ENCODE peak calls at places on chromosomes 5 and 9, in seven cellular contexts. O is GM23248, V is neural progenitor cell, F is GM23338, L is PC-3, Y is HCT116, J is hepatocyte. Z is an unnamed sample.
A peak's percentile ranks its signal among the peaks of the same experiment; 100 is the strongest.

GRCh38 chr9:107819772-107820171 is 330.2 kb upstream of the KLF4 start:
- DNase-seq in Y (no peak), V (peak; percentile 30), L (no peak), O (no peak), F (no peak), J (peak; percentile 40), Z (no peak)

GRCh38 chr5:142924135-142924883 is 154.1 kb downstream of the ARHGAP26 start:
- DNase-seq in F (no peak), V (no peak), O (peak; percentile 44), Y (no peak), J (no peak), L (peak; percentile 15), Z (no peak)

GRCh38 chr5:55502759-55503158 is 32.0 kb downstream of the PLPP1 start:
- DNase-seq in F (no peak), J (no peak), O (no peak), Y (no peak), L (no peak), V (no peak), Z (no peak)

GRCh38 chr9:107491081-107492053 is 1.8 kb upstream of the KLF4 start:
- DNase-seq in L (no peak), F (peak; percentile 53), J (peak; percentile 46), O (peak; percentile 53), Y (no peak), V (peak; percentile 44), Z (no peak)

GRCh38 chr5:72366324-72366976 is 46.3 kb downstream of the PTCD2 start:
- DNase-seq in J (peak; percentile 86), V (peak; percentile 75), L (peak; percentile 78), O (peak; percentile 89), F (peak; percentile 80), Y (peak; percentile 39), Z (peak; percentile 58)

GRCh38 chr5:149667084-149667826 is 62.9 kb upstream of the PPARGC1B start:
- DNase-seq in Y (peak; percentile 57), J (peak; percentile 24), F (peak; percentile 75), L (peak; percentile 79), O (peak; percentile 27), V (peak; percentile 55), Z (peak; percentile 47)

GRCh38 chr5:180499684-180500083 is 5.5 kb downstream of the CNOT6 start:
- DNase-seq in O (no peak), F (no peak), J (peak; percentile 17), L (no peak), Y (no peak), V (no peak), Z (no peak)

GRCh38 chr5:38645508-38645907 is 89.1 kb upstream of the LIFR start:
- DNase-seq in L (no peak), F (no peak), J (no peak), O (no peak), V (no peak), Y (no peak), Z (no peak)

GRCh38 chr9:119968837-119969707 is 599.8 kb upstream of the BRINP1 start:
- DNase-seq in O (peak; percentile 94), V (peak; percentile 88), Y (peak; percentile 16), F (peak; percentile 90), L (peak; percentile 43), J (peak; percentile 87), Z (peak; percentile 60)

GRCh38 chr9:121992571-121993212 is 100.4 kb downstream of the TTLL11 start:
- DNase-seq in F (peak; percentile 96), O (peak; percentile 86), J (peak; percentile 90), L (peak; percentile 78), V (peak; percentile 91), Y (peak; percentile 69), Z (peak; percentile 77)

GRCh38 chr9:18422296-18423036 is 51.5 kb upstream of the ADAMTSL1 start:
- DNase-seq in J (no peak), V (no peak), Y (no peak), F (no peak), L (no peak), O (no peak), Z (no peak)

GRCh38 chr9:74573792-74574191 is 76.7 kb downstream of the RORB start:
- DNase-seq in V (no peak), F (no peak), L (no peak), Y (no peak), O (no peak), J (no peak), Z (peak; percentile 28)

GRCh38 chr9:76583256-76583655 is 124.3 kb downstream of the GCNT1 start:
- DNase-seq in J (no peak), O (no peak), F (no peak), L (no peak), V (no peak), Y (no peak), Z (no peak)

GRCh38 chr5:125583291-125583690 is 836.9 kb upstream of the ZNF608 start:
- DNase-seq in F (no peak), O (no peak), J (no peak), V (no peak), L (no peak), Y (no peak), Z (no peak)

GRCh38 chr9:111866976-111867375 is 29.6 kb upstream of the UGCG start:
- DNase-seq in F (no peak), J (no peak), Y (no peak), O (peak; percentile 71), L (peak; percentile 84), V (no peak), Z (no peak)

GRCh38 chr5:142931896-142932686 is 161.9 kb downstream of the ARHGAP26 start:
- DNase-seq in L (no peak), J (no peak), Y (no peak), V (no peak), F (peak; percentile 63), O (no peak), Z (no peak)

GRCh38 chr5:54360089-54360488 is 49.7 kb upstream of the ARL15 start:
- DNase-seq in O (peak; percentile 84), V (peak; percentile 3), L (peak; percentile 67), F (peak; percentile 17), J (peak; percentile 35), Y (no peak), Z (no peak)

GRCh38 chr9:122214507-122214906 is 14.2 kb downstream of the LHX6 start:
- DNase-seq in O (no peak), V (no peak), J (no peak), L (no peak), Y (no peak), F (no peak), Z (no peak)

GRCh38 chr5:9954869-9955268 is 294.8 kb downstream of the ATPSCKMT start:
- DNase-seq in O (peak; percentile 3), L (no peak), J (no peak), Y (no peak), V (no peak), F (no peak), Z (no peak)

GRCh38 chr5:169871816-169872215 is 108.5 kb downstream of the INSYN2B start:
- DNase-seq in V (no peak), J (no peak), L (no peak), Y (no peak), O (no peak), F (no peak), Z (no peak)

GRCh38 chr5:61744690-61745619 is 412.9 kb downstream of the ZSWIM6 start:
- DNase-seq in L (peak; percentile 4), J (no peak), V (no peak), F (no peak), O (no peak), Y (peak; percentile 2), Z (no peak)

GRCh38 chr9:90141723-90142122 is 500.9 kb downstream of the DIRAS2 start:
- DNase-seq in Y (no peak), F (peak; percentile 74), O (peak; percentile 50), V (peak; percentile 38), J (peak; percentile 40), L (peak; percentile 31), Z (peak; percentile 60)

GRCh38 chr5:135329101-135329912 is 69.7 kb downstream of the MACROH2A1 start:
- DNase-seq in L (no peak), J (no peak), V (no peak), F (no peak), Y (no peak), O (no peak), Z (no peak)

GRCh38 chr5:151699071-151699901 is 12.6 kb upstream of the SPARC start:
- DNase-seq in Y (no peak), J (peak; percentile 91), O (peak; percentile 98), L (peak; percentile 85), F (no peak), V (no peak), Z (no peak)

GRCh38 chr5:27494845-27495244 is 456.5 kb upstream of the CDH9 start:
- DNase-seq in O (no peak), Y (no peak), F (no peak), V (no peak), J (no peak), L (peak; percentile 83), Z (no peak)

GRCh38 chr5:174675916-174676315 is 48.5 kb upstream of the MSX2 start:
- DNase-seq in J (no peak), V (no peak), O (no peak), F (no peak), Y (no peak), L (no peak), Z (no peak)

GRCh38 chr9:85978496-85978895 is 37.5 kb downstream of the NAA35 start:
- DNase-seq in J (no peak), L (no peak), Y (no peak), F (no peak), V (peak; percentile 4), O (no peak), Z (no peak)

GRCh38 chr5:43658499-43658898 is 55.5 kb downstream of the NNT start:
- DNase-seq in L (peak; percentile 41), V (no peak), J (no peak), O (peak; percentile 81), Y (no peak), F (no peak), Z (no peak)

DNA sequence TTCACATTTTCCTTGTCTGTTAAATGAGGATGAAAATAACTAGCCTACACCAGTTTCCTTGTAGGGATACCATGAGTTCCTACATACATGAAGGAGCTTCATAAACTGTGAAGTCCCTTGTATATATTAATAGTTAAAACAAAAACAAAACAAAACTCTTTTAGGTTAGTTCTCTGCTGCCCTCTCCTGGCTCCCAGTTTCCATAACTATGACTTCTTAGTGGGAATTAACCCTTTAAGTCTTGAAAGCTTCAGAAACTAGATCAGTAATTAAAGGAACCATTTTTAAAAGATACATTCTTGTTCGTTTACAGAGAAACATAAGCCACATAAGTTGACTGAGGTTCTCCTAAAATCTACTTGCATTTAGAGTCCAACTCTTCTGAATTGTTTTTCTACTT is 500.0 kb upstream of the C9orf72 start:
- DNase-seq in J (peak; percentile 78), O (peak; percentile 72), Y (peak; percentile 15), L (peak; percentile 62), V (peak; percentile 75), F (peak; percentile 84), Z (peak; percentile 79)
- TF ChIP-seq EZH2phosphoT487 in J (no peak), O (no peak), Y (no peak), L (no peak), V (no peak), F (no peak), Z (no peak)

GRCh38 chr5:73446631-73447233 is 1.8 kb downstream of the FOXD1 start:
- DNase-seq in L (peak; percentile 16), Y (no peak), V (peak; percentile 58), J (no peak), F (peak; percentile 52), O (peak; percentile 48), Z (peak; percentile 8)
- TF ChIP-seq EZH2 in L (no peak), Y (no peak), V (peak; percentile 92), J (peak; percentile 94), F (peak; percentile 100), O (no peak), Z (no peak)

GRCh38 chr9:136850866-136851775 is 1.0 kb upstream of the MAMDC4 start:
- DNase-seq in L (no peak), Y (no peak), J (no peak), F (no peak), V (no peak), O (no peak), Z (no peak)
- H3K27ac ChIP-seq in L (no peak overlapping the region), Y (peak overlapping the region; percentile 88), J (no peak overlapping the region), F (no peak overlapping the region), V (no peak overlapping the region), O (no peak overlapping the region), Z (no peak overlapping the region)

GRCh38 chr9:126154869-126155268 is 171.8 kb upstream of the MVB12B start:
- DNase-seq in Y (no peak), F (no peak), V (no peak), J (no peak), L (no peak), O (no peak), Z (no peak)
- TF ChIP-seq EZH2phosphoT487 in Y (no peak), F (no peak), V (no peak), J (no peak), L (no peak), O (no peak), Z (no peak)